ENCODE peak calls at places on chromosome 10, in six cellular contexts. W, G, X, Z, U and L are unnamed samples.

GRCh38 chr10:123808873-123809272 is 82.7 kb downstream of the CPXM2 start:
- DNase-seq in W (peak; percentile 30), G (no peak), X (no peak), Z (no peak), U (peak; percentile 33), L (peak; percentile 87)

GRCh38 chr10:13973742-13974141 is 357.0 kb downstream of the FRMD4A start:
- DNase-seq in W (peak; percentile 47), G (peak; percentile 89), X (no peak), Z (no peak), U (no peak), L (no peak)

GRCh38 chr10:42691361-42692120 is 53.2 kb upstream of the ZNF33B start:
- DNase-seq in W (no peak), G (no peak), X (no peak), Z (no peak), U (no peak), L (no peak)

GRCh38 chr10:77921395-77921794 is 5.2 kb downstream of the DLG5 start:
- DNase-seq in W (no peak), G (no peak), X (no peak), Z (no peak), U (no peak), L (no peak)

GRCh38 chr10:131683281-131683861 is 217.4 kb upstream of the PPP2R2D start:
- DNase-seq in W (no peak), G (no peak), X (no peak), Z (no peak), U (no peak), L (no peak)

GRCh38 chr10:43339136-43339535 is 32.3 kb upstream of the FXYD4 start:
- DNase-seq in W (no peak), G (no peak), X (no peak), Z (no peak), U (no peak), L (no peak)

GRCh38 chr10:58254644-58255043 is 13.1 kb downstream of the IPMK start:
- DNase-seq in W (no peak), G (no peak), X (no peak), Z (no peak), U (no peak), L (no peak)

GRCh38 chr10:125961743-125962142 is 65.4 kb downstream of the FANK1 start:
- DNase-seq in W (no peak), G (no peak), X (no peak), Z (no peak), U (no peak), L (no peak)

GRCh38 chr10:119742988-119743646 is 17.3 kb downstream of the INPP5F start:
- DNase-seq in W (no peak), G (peak; percentile 51), X (no peak), Z (peak; percentile 39), U (no peak), L (no peak)

GRCh38 chr10:24465124-24465874 is 256.4 kb downstream of the KIAA1217 start:
- DNase-seq in W (peak; percentile 76), G (peak; percentile 91), X (no peak), Z (no peak), U (peak; percentile 35), L (no peak)
- H3K4me3 ChIP-seq in W (no peak overlapping the region), G (no peak overlapping the region), X (no peak overlapping the region), Z (no peak overlapping the region), U (no peak overlapping the region), L (no peak overlapping the region)

GRCh38 chr10:69710008-69710905 is 80.2 kb downstream of the FAM241B start:
- DNase-seq in W (no peak), G (no peak), X (no peak), Z (no peak), U (no peak), L (no peak)
- H2BK120ac ChIP-seq in W (no peak overlapping the region), G (no peak overlapping the region), X (no peak overlapping the region), Z (no peak overlapping the region), U (no peak overlapping the region), L (no peak overlapping the region)

DNA sequence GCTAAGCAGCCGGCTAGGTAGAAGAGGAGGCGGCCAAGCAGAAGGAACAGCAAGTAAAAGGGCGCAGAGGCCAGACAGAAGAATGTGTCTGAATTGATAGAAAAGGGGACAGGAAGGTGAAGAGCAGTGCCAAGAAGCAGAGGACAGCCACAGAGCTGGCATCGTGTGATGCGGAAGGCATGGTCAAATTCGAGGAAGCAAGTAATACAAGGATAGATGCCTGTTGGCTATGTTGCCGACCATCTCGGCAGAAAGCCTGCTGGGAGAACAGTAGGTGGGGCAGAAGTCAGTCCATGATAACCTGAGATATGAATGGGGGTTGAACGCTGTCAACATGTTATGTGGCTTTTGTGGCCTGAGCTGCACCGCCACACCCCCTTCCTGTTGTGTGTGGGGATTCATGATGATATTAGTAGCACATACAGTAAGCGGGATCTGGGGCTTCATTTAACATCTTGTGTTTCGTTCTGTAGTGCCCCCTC is 25.7 kb downstream of the ST8SIA6 start:
- DNase-seq in W (no peak), G (no peak), X (no peak), Z (no peak), U (no peak), L (no peak)
- H3K4me3 ChIP-seq in W (no peak overlapping the region), G (no peak overlapping the region), X (no peak overlapping the region), Z (no peak overlapping the region), U (no peak overlapping the region), L (no peak overlapping the region)

GRCh38 chr10:29579455-29579970 is 55.3 kb downstream of the SVIL start:
- DNase-seq in W (no peak), G (no peak), X (no peak), Z (no peak), U (no peak), L (no peak)

GRCh38 chr10:29578457-29578856 is 56.3 kb downstream of the SVIL start:
- DNase-seq in W (no peak), G (no peak), X (no peak), Z (no peak), U (no peak), L (no peak)

DNA sequence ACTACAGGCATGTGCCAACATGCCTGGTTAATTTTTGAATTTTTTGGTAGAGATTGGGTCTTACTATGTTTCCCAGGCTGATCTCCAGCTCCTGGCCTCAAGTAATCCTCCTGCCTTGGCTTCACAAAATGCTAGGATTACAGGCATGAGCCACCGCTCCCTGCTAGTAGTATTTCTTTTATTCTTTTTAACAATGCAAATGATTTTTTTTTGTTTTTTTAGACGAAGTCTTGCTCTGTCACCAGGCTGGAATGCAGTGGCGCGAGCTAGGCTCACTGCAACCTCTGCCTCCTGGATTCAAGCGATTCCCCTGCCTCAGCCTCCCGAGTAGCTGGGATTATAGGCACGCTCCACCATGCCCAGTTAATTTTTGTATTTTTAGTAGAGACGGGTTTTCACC is 58.1 kb downstream of the SVIL start:
- DNase-seq in W (no peak), G (no peak), X (no peak), Z (no peak), U (peak; percentile 56), L (peak; percentile 34)
- H2BK120ac ChIP-seq in W (no peak overlapping the region), G (no peak overlapping the region), X (no peak overlapping the region), Z (no peak overlapping the region), U (peak overlapping the region; percentile 82), L (no peak overlapping the region)

GRCh38 chr10:70672993-70673928 is 955 bp downstream of the ADAMTS14 start:
- DNase-seq in W (peak; percentile 77), G (peak; percentile 75), X (no peak), Z (no peak), U (no peak), L (peak; percentile 69)
- H3K4me3 ChIP-seq in W (peak overlapping the region; percentile 73), G (peak overlapping the region; percentile 38), X (peak overlapping the region; percentile 82), Z (peak overlapping the region; percentile 60), U (no peak overlapping the region), L (no peak overlapping the region)

GRCh38 chr10:113856563-113856962 is 2.1 kb downstream of the NHLRC2 start:
- DNase-seq in W (peak; percentile 17), G (no peak), X (no peak), Z (no peak), U (no peak), L (no peak)

GRCh38 chr10:113853577-113854018 is 284 bp downstream of the DCLRE1A start:
- DNase-seq in W (peak; percentile 31), G (peak; percentile 6), X (peak; percentile 14), Z (no peak), U (peak; percentile 1), L (no peak)

GRCh38 chr10:113857210-113857609 is 2.7 kb downstream of the NHLRC2 start:
- DNase-seq in W (no peak), G (no peak), X (no peak), Z (no peak), U (no peak), L (no peak)

GRCh38 chr10:113854757-113855626 is 531 bp downstream of the NHLRC2 start:
- DNase-seq in W (peak; percentile 81), G (peak; percentile 28), X (no peak), Z (peak; percentile 79), U (peak; percentile 37), L (peak; percentile 69)

GRCh38 chr10:113854019-113854756 is at the start of the genes DCLRE1A and NHLRC2:
- DNase-seq in W (peak; percentile 89), G (peak; percentile 75), X (peak; percentile 83), Z (peak; percentile 82), U (peak; percentile 66), L (peak; percentile 90)
- H2BK120ac ChIP-seq in W (peak within 1 kb of the TSS; percentile 74), G (peak within 1 kb of the TSS; percentile 97), X (peak within 1 kb of the TSS; percentile 64), Z (peak within 1 kb of the TSS; percentile 55), U (peak within 1 kb of the TSS; percentile 81), L (peak within 1 kb of the TSS; percentile 15)

GRCh38 chr10:6711286-6711817 is 131.3 kb upstream of the PRKCQ start:
- DNase-seq in W (no peak), G (no peak), X (no peak), Z (no peak), U (no peak), L (no peak)
- H3K4me3 ChIP-seq in W (no peak overlapping the region), G (no peak overlapping the region), X (no peak overlapping the region), Z (no peak overlapping the region), U (no peak overlapping the region), L (no peak overlapping the region)

GRCh38 chr10:93440591-93441012 is 41.5 kb downstream of the MYOF start:
- DNase-seq in W (peak; percentile 50), G (peak; percentile 25), X (no peak), Z (no peak), U (no peak), L (peak; percentile 71)

GRCh38 chr10:93436577-93436976 is 45.6 kb downstream of the MYOF start:
- DNase-seq in W (peak; percentile 99), G (peak; percentile 97), X (no peak), Z (no peak), U (peak; percentile 73), L (peak; percentile 87)

GRCh38 chr10:93437946-93438795 is 44.0 kb downstream of the MYOF start:
- DNase-seq in W (peak; percentile 88), G (peak; percentile 73), X (no peak), Z (peak; percentile 76), U (peak; percentile 88), L (peak; percentile 97)

GRCh38 chr10:93437000-93437945 is 44.9 kb downstream of the MYOF start:
- DNase-seq in W (peak; percentile 100), G (peak; percentile 99), X (no peak), Z (peak; percentile 68), U (peak; percentile 98), L (peak; percentile 98)

GRCh38 chr10:93438796-93439253 is 43.3 kb downstream of the MYOF start:
- DNase-seq in W (no peak), G (no peak), X (no peak), Z (no peak), U (peak; percentile 59), L (peak; percentile 96)
- H2BK120ac ChIP-seq in W (peak overlapping the region; percentile 97), G (peak overlapping the region; percentile 99), X (no peak overlapping the region), Z (peak overlapping the region; percentile 80), U (peak overlapping the region; percentile 100), L (peak overlapping the region; percentile 86)

GRCh38 chr10:26780106-26780792 is 80.5 kb downstream of the ABI1 start:
- DNase-seq in W (no peak), G (no peak), X (no peak), Z (no peak), U (peak; percentile 40), L (no peak)
- H3K4me3 ChIP-seq in W (no peak overlapping the region), G (no peak overlapping the region), X (no peak overlapping the region), Z (no peak overlapping the region), U (no peak overlapping the region), L (no peak overlapping the region)

GRCh38 chr10:22159979-22160378 is 57.8 kb downstream of the EBLN1 start:
- DNase-seq in W (no peak), G (no peak), X (no peak), Z (no peak), U (no peak), L (no peak)
- H2BK120ac ChIP-seq in W (no peak overlapping the region), G (no peak overlapping the region), X (no peak overlapping the region), Z (no peak overlapping the region), U (no peak overlapping the region), L (no peak overlapping the region)